ENCODE peak calls at places on chromosomes 6 and 20, in ten cellular contexts. One of them, this sample, is unnamed.

GRCh38 chr6:105592329-105592728 is 189.4 kb upstream of the PREP start:
- DNase-seq in MCF 10A: peak; percentile 99
- DNase-seq in A673: no peak
- DNase-seq in RPMI7951: peak; percentile 98
- DNase-seq in activated naive CD4-positive, alpha-beta T cell treated with Interleukin-2 at 50 U/mL for 16 hours: no peak
- DNase-seq in nucleus accumbens: no peak
- DNase-seq in HTR-8/SVneo: no peak
- DNase-seq in colonic mucosa: no peak
- DNase-seq in NCI-H1092: no peak
- DNase-seq in C1 segment of cervical spinal cord: no peak
- DNase-seq in this sample: no peak

GRCh38 chr20:41223112-41223511 is 85.8 kb downstream of the PLCG1 start:
- DNase-seq in MCF 10A: no peak
- DNase-seq in A673: no peak
- DNase-seq in RPMI7951: no peak
- DNase-seq in activated naive CD4-positive, alpha-beta T cell treated with Interleukin-2 at 50 U/mL for 16 hours: no peak
- DNase-seq in nucleus accumbens: no peak
- DNase-seq in HTR-8/SVneo: no peak
- DNase-seq in colonic mucosa: no peak
- DNase-seq in NCI-H1092: no peak
- DNase-seq in C1 segment of cervical spinal cord: no peak
- DNase-seq in this sample: no peak

GRCh38 chr20:59746155-59746554 is 141.8 kb downstream of the PHACTR3 start:
- DNase-seq in MCF 10A: no peak
- DNase-seq in A673: no peak
- DNase-seq in RPMI7951: no peak
- DNase-seq in activated naive CD4-positive, alpha-beta T cell treated with Interleukin-2 at 50 U/mL for 16 hours: no peak
- DNase-seq in nucleus accumbens: no peak
- DNase-seq in HTR-8/SVneo: no peak
- DNase-seq in colonic mucosa: no peak
- DNase-seq in NCI-H1092: no peak
- DNase-seq in C1 segment of cervical spinal cord: no peak
- DNase-seq in this sample: no peak

GRCh38 chr6:36249010-36249409 is 20.9 kb upstream of the PNPLA1 start:
- DNase-seq in MCF 10A: no peak
- DNase-seq in A673: no peak
- DNase-seq in RPMI7951: no peak
- DNase-seq in activated naive CD4-positive, alpha-beta T cell treated with Interleukin-2 at 50 U/mL for 16 hours: no peak
- DNase-seq in nucleus accumbens: no peak
- DNase-seq in HTR-8/SVneo: peak; percentile 31
- DNase-seq in colonic mucosa: no peak
- DNase-seq in NCI-H1092: no peak
- DNase-seq in C1 segment of cervical spinal cord: no peak
- DNase-seq in this sample: no peak

GRCh38 chr6:41494212-41495115 is 51.7 kb upstream of the FOXP4 start:
- DNase-seq in MCF 10A: no peak
- DNase-seq in A673: no peak
- DNase-seq in RPMI7951: no peak
- DNase-seq in activated naive CD4-positive, alpha-beta T cell treated with Interleukin-2 at 50 U/mL for 16 hours: no peak
- DNase-seq in nucleus accumbens: no peak
- DNase-seq in HTR-8/SVneo: no peak
- DNase-seq in colonic mucosa: no peak
- DNase-seq in NCI-H1092: no peak
- DNase-seq in C1 segment of cervical spinal cord: no peak
- DNase-seq in this sample: no peak

GRCh38 chr6:45690846-45691245 is 313.1 kb upstream of the SUPT3H start:
- DNase-seq in MCF 10A: peak; percentile 71
- DNase-seq in A673: no peak
- DNase-seq in RPMI7951: peak; percentile 88
- DNase-seq in activated naive CD4-positive, alpha-beta T cell treated with Interleukin-2 at 50 U/mL for 16 hours: no peak
- DNase-seq in nucleus accumbens: no peak
- DNase-seq in HTR-8/SVneo: no peak
- DNase-seq in colonic mucosa: no peak
- DNase-seq in NCI-H1092: no peak
- DNase-seq in C1 segment of cervical spinal cord: no peak
- DNase-seq in this sample: no peak

GRCh38 chr6:101747711-101748110 is 354.2 kb downstream of the GRIK2 start:
- DNase-seq in MCF 10A: no peak
- DNase-seq in A673: no peak
- DNase-seq in RPMI7951: no peak
- DNase-seq in activated naive CD4-positive, alpha-beta T cell treated with Interleukin-2 at 50 U/mL for 16 hours: no peak
- DNase-seq in nucleus accumbens: no peak
- DNase-seq in HTR-8/SVneo: no peak
- DNase-seq in colonic mucosa: no peak
- DNase-seq in NCI-H1092: no peak
- DNase-seq in C1 segment of cervical spinal cord: no peak
- DNase-seq in this sample: no peak

GRCh38 chr20:23160536-23161243 is 74.6 kb upstream of the CD93 start:
- DNase-seq in MCF 10A: peak; percentile 90
- DNase-seq in A673: no peak
- DNase-seq in RPMI7951: peak; percentile 51
- DNase-seq in activated naive CD4-positive, alpha-beta T cell treated with Interleukin-2 at 50 U/mL for 16 hours: no peak
- DNase-seq in nucleus accumbens: no peak
- DNase-seq in HTR-8/SVneo: no peak
- DNase-seq in colonic mucosa: peak; percentile 17
- DNase-seq in NCI-H1092: no peak
- DNase-seq in C1 segment of cervical spinal cord: no peak
- DNase-seq in this sample: no peak

GRCh38 chr6:63572733-63573139 is 456 bp downstream of the LOC128125822 start:
- DNase-seq in MCF 10A: no peak
- DNase-seq in A673: no peak
- DNase-seq in RPMI7951: no peak
- DNase-seq in activated naive CD4-positive, alpha-beta T cell treated with Interleukin-2 at 50 U/mL for 16 hours: no peak
- DNase-seq in nucleus accumbens: no peak
- DNase-seq in HTR-8/SVneo: no peak
- DNase-seq in colonic mucosa: no peak
- DNase-seq in NCI-H1092: no peak
- DNase-seq in C1 segment of cervical spinal cord: no peak
- DNase-seq in this sample: no peak

GRCh38 chr6:167827062-167827587 is 414 bp downstream of the AFDN start:
- DNase-seq in MCF 10A: no peak
- DNase-seq in A673: no peak
- DNase-seq in RPMI7951: no peak
- DNase-seq in activated naive CD4-positive, alpha-beta T cell treated with Interleukin-2 at 50 U/mL for 16 hours: no peak
- DNase-seq in nucleus accumbens: no peak
- DNase-seq in HTR-8/SVneo: peak; percentile 18
- DNase-seq in colonic mucosa: no peak
- DNase-seq in NCI-H1092: no peak
- DNase-seq in C1 segment of cervical spinal cord: no peak
- DNase-seq in this sample: no peak

GRCh38 chr6:159790947-159791598 is 806 bp downstream of the MRPL18 start:
- DNase-seq in MCF 10A: no peak
- DNase-seq in A673: no peak
- DNase-seq in RPMI7951: no peak
- DNase-seq in activated naive CD4-positive, alpha-beta T cell treated with Interleukin-2 at 50 U/mL for 16 hours: no peak
- DNase-seq in nucleus accumbens: no peak
- DNase-seq in HTR-8/SVneo: no peak
- DNase-seq in colonic mucosa: peak; percentile 54
- DNase-seq in NCI-H1092: peak; percentile 20
- DNase-seq in C1 segment of cervical spinal cord: no peak
- DNase-seq in this sample: no peak

GRCh38 chr6:67501738-67502137 is 1133.3 kb upstream of the ADGRB3 start:
- DNase-seq in MCF 10A: no peak
- DNase-seq in A673: peak; percentile 12
- DNase-seq in RPMI7951: no peak
- DNase-seq in activated naive CD4-positive, alpha-beta T cell treated with Interleukin-2 at 50 U/mL for 16 hours: no peak
- DNase-seq in nucleus accumbens: no peak
- DNase-seq in HTR-8/SVneo: no peak
- DNase-seq in colonic mucosa: no peak
- DNase-seq in NCI-H1092: no peak
- DNase-seq in C1 segment of cervical spinal cord: no peak
- DNase-seq in this sample: no peak

GRCh38 chr6:116277124-116277523 is 2.6 kb downstream of the TSPYL1 start:
- DNase-seq in MCF 10A: no peak
- DNase-seq in A673: no peak
- DNase-seq in RPMI7951: no peak
- DNase-seq in activated naive CD4-positive, alpha-beta T cell treated with Interleukin-2 at 50 U/mL for 16 hours: no peak
- DNase-seq in nucleus accumbens: no peak
- DNase-seq in HTR-8/SVneo: no peak
- DNase-seq in colonic mucosa: no peak
- DNase-seq in NCI-H1092: no peak
- DNase-seq in C1 segment of cervical spinal cord: no peak
- DNase-seq in this sample: no peak

GRCh38 chr20:25573288-25574251 is 11.8 kb downstream of the NINL start:
- DNase-seq in MCF 10A: no peak
- DNase-seq in A673: no peak
- DNase-seq in RPMI7951: no peak
- DNase-seq in activated naive CD4-positive, alpha-beta T cell treated with Interleukin-2 at 50 U/mL for 16 hours: no peak
- DNase-seq in nucleus accumbens: no peak
- DNase-seq in HTR-8/SVneo: no peak
- DNase-seq in colonic mucosa: no peak
- DNase-seq in NCI-H1092: no peak
- DNase-seq in C1 segment of cervical spinal cord: no peak
- DNase-seq in this sample: no peak

GRCh38 chr6:143823463-143824006 is 19.6 kb upstream of the LTV1 start:
- DNase-seq in MCF 10A: peak; percentile 53
- DNase-seq in A673: no peak
- DNase-seq in RPMI7951: no peak
- DNase-seq in activated naive CD4-positive, alpha-beta T cell treated with Interleukin-2 at 50 U/mL for 16 hours: no peak
- DNase-seq in nucleus accumbens: no peak
- DNase-seq in HTR-8/SVneo: no peak
- DNase-seq in colonic mucosa: no peak
- DNase-seq in NCI-H1092: no peak
- DNase-seq in C1 segment of cervical spinal cord: no peak
- DNase-seq in this sample: no peak

GRCh38 chr6:107711953-107712522 is 112.1 kb downstream of the SCML4 start:
- DNase-seq in MCF 10A: no peak
- DNase-seq in A673: no peak
- DNase-seq in RPMI7951: no peak
- DNase-seq in activated naive CD4-positive, alpha-beta T cell treated with Interleukin-2 at 50 U/mL for 16 hours: no peak
- DNase-seq in nucleus accumbens: no peak
- DNase-seq in HTR-8/SVneo: no peak
- DNase-seq in colonic mucosa: no peak
- DNase-seq in NCI-H1092: no peak
- DNase-seq in C1 segment of cervical spinal cord: no peak
- DNase-seq in this sample: no peak

GRCh38 chr6:125588268-125588667 is 161.2 kb upstream of the HEY2 start:
- DNase-seq in MCF 10A: no peak
- DNase-seq in A673: no peak
- DNase-seq in RPMI7951: no peak
- DNase-seq in activated naive CD4-positive, alpha-beta T cell treated with Interleukin-2 at 50 U/mL for 16 hours: no peak
- DNase-seq in nucleus accumbens: no peak
- DNase-seq in HTR-8/SVneo: no peak
- DNase-seq in colonic mucosa: no peak
- DNase-seq in NCI-H1092: no peak
- DNase-seq in C1 segment of cervical spinal cord: no peak
- DNase-seq in this sample: no peak

GRCh38 chr20:20780127-20780822 is 67.8 kb upstream of the RALGAPA2 start:
- DNase-seq in MCF 10A: peak; percentile 98
- DNase-seq in A673: peak; percentile 88
- DNase-seq in RPMI7951: peak; percentile 24
- DNase-seq in activated naive CD4-positive, alpha-beta T cell treated with Interleukin-2 at 50 U/mL for 16 hours: no peak
- DNase-seq in nucleus accumbens: no peak
- DNase-seq in HTR-8/SVneo: peak; percentile 10
- DNase-seq in colonic mucosa: peak; percentile 80
- DNase-seq in NCI-H1092: no peak
- DNase-seq in C1 segment of cervical spinal cord: no peak
- DNase-seq in this sample: no peak

GRCh38 chr6:143744593-143745151 is 66.9 kb downstream of the PHACTR2 start:
- DNase-seq in MCF 10A: peak; percentile 7
- DNase-seq in A673: no peak
- DNase-seq in RPMI7951: peak; percentile 69
- DNase-seq in activated naive CD4-positive, alpha-beta T cell treated with Interleukin-2 at 50 U/mL for 16 hours: no peak
- DNase-seq in nucleus accumbens: no peak
- DNase-seq in HTR-8/SVneo: no peak
- DNase-seq in colonic mucosa: peak; percentile 62
- DNase-seq in NCI-H1092: no peak
- DNase-seq in C1 segment of cervical spinal cord: no peak
- DNase-seq in this sample: no peak

GRCh38 chr6:106870069-106870468 is 104.5 kb downstream of the CD24 start:
- DNase-seq in MCF 10A: peak; percentile 39
- DNase-seq in A673: no peak
- DNase-seq in RPMI7951: peak; percentile 89
- DNase-seq in activated naive CD4-positive, alpha-beta T cell treated with Interleukin-2 at 50 U/mL for 16 hours: no peak
- DNase-seq in nucleus accumbens: no peak
- DNase-seq in HTR-8/SVneo: peak; percentile 64
- DNase-seq in colonic mucosa: no peak
- DNase-seq in NCI-H1092: no peak
- DNase-seq in C1 segment of cervical spinal cord: no peak
- DNase-seq in this sample: no peak

GRCh38 chr20:23248524-23248923 is 102.1 kb upstream of the NXT1 start:
- DNase-seq in MCF 10A: no peak
- DNase-seq in A673: no peak
- DNase-seq in RPMI7951: no peak
- DNase-seq in activated naive CD4-positive, alpha-beta T cell treated with Interleukin-2 at 50 U/mL for 16 hours: no peak
- DNase-seq in nucleus accumbens: no peak
- DNase-seq in HTR-8/SVneo: no peak
- DNase-seq in colonic mucosa: no peak
- DNase-seq in NCI-H1092: no peak
- DNase-seq in C1 segment of cervical spinal cord: no peak
- DNase-seq in this sample: no peak

GRCh38 chr6:111427341-111428116 is 55.5 kb downstream of the REV3L start:
- DNase-seq in MCF 10A: peak; percentile 89
- DNase-seq in A673: no peak
- DNase-seq in RPMI7951: peak; percentile 88
- DNase-seq in activated naive CD4-positive, alpha-beta T cell treated with Interleukin-2 at 50 U/mL for 16 hours: peak; percentile 14
- DNase-seq in nucleus accumbens: no peak
- DNase-seq in HTR-8/SVneo: peak; percentile 41
- DNase-seq in colonic mucosa: no peak
- DNase-seq in NCI-H1092: no peak
- DNase-seq in C1 segment of cervical spinal cord: no peak
- DNase-seq in this sample: no peak